ENCODE peak calls at places on chromosomes 5 and 9, in five cellular contexts. M is fibroblast of the aortic adventitia, Z is foreskin fibroblast, I is fibroblast of pulmonary artery, N is kidney epithelial cell. O is an unnamed sample.

GRCh38 chr5:140868721-140869554 is at the start of gene PCDHA11:
- DNase-seq in N (no peak), I (no peak), M (no peak), Z (no peak), O (no peak)

GRCh38 chr5:169978744-169979143 is 1.6 kb downstream of the INSYN2B start:
- DNase-seq in I (no peak), N (no peak), M (peak; percentile 22), Z (peak; percentile 21), O (no peak)

GRCh38 chr9:23492126-23493002 is 333.7 kb downstream of the ELAVL2 start:
- DNase-seq in I (peak; percentile 1), N (no peak), M (peak; percentile 54), Z (no peak), O (peak; percentile 12)

GRCh38 chr5:33439905-33440481 is 772 bp upstream of the TARS1 start:
- DNase-seq in N (no peak), I (no peak), M (no peak), Z (no peak), O (no peak)

GRCh38 chr9:130870491-130871381 is 25.9 kb downstream of the QRFP start:
- DNase-seq in I (no peak), N (no peak), Z (no peak), M (no peak), O (no peak)

GRCh38 chr5:173972844-173973613 is 15.9 kb upstream of the C5orf47 start:
- DNase-seq in I (peak; percentile 89), Z (peak; percentile 92), M (peak; percentile 88), N (peak; percentile 43), O (peak; percentile 64)

GRCh38 chr5:147509710-147510651 is at the start of gene DPYSL3:
- DNase-seq in I (peak; percentile 84), N (no peak), M (peak; percentile 84), Z (peak; percentile 88), O (no peak)

GRCh38 chr9:35756743-35757526 is 2.9 kb upstream of the MSMP start:
- DNase-seq in Z (peak; percentile 59), I (no peak), N (no peak), M (no peak), O (no peak)

GRCh38 chr9:6870650-6871477 is 113.1 kb downstream of the KDM4C start:
- DNase-seq in M (no peak), Z (no peak), I (no peak), N (no peak), O (no peak)

GRCh38 chr9:89781838-89782237 is 177.0 kb downstream of the GADD45G start:
- DNase-seq in I (no peak), Z (no peak), N (no peak), M (no peak), O (no peak)

GRCh38 chr5:102561894-102562760 is 63.3 kb upstream of the SLCO6A1 start:
- DNase-seq in M (peak; percentile 39), N (no peak), I (peak; percentile 21), Z (peak; percentile 17), O (no peak)

GRCh38 chr9:8429157-8429556 is 629.6 kb upstream of the DMAC1 start:
- DNase-seq in I (no peak), N (no peak), Z (no peak), M (no peak), O (no peak)

GRCh38 chr5:95114305-95114704 is 170.6 kb downstream of the MCTP1 start:
- DNase-seq in N (no peak), I (no peak), M (no peak), Z (no peak), O (no peak)

GRCh38 chr5:135999396-136000139 is 29.2 kb upstream of the TGFBI start:
- DNase-seq in Z (peak; percentile 76), M (peak; percentile 69), I (peak; percentile 82), N (peak; percentile 79), O (no peak)

GRCh38 chr5:144187699-144188294 is 17.1 kb downstream of the KCTD16 start:
- DNase-seq in Z (peak; percentile 95), I (peak; percentile 97), M (peak; percentile 98), N (peak; percentile 75), O (peak; percentile 93)

GRCh38 chr5:151718168-151718567 is 31.5 kb upstream of the SPARC start:
- DNase-seq in M (peak; percentile 78), Z (peak; percentile 88), N (no peak), I (no peak), O (no peak)

GRCh38 chr5:78747703-78748359 is 99.3 kb upstream of the LHFPL2 start:
- DNase-seq in M (peak; percentile 87), N (peak; percentile 37), Z (peak; percentile 85), I (peak; percentile 70), O (peak; percentile 82)

GRCh38 chr5:174312641-174313040 is 267.1 kb downstream of the NSG2 start:
- DNase-seq in M (no peak), I (no peak), Z (no peak), N (no peak), O (no peak)

GRCh38 chr9:36878161-36878560 is 155.9 kb downstream of the PAX5 start:
- DNase-seq in I (no peak), M (no peak), Z (no peak), N (no peak), O (no peak)

GRCh38 chr9:69433426-69433825 is 108.4 kb downstream of the ENTREP1 start:
- DNase-seq in Z (peak; percentile 68), M (no peak), N (no peak), I (no peak), O (no peak)

GRCh38 chr9:33311953-33312352 is 21.6 kb downstream of the NFX1 start:
- DNase-seq in I (no peak), N (no peak), M (no peak), Z (peak; percentile 43), O (no peak)

GRCh38 chr5:139828207-139828895 is 32.7 kb downstream of the PSD2 start:
- DNase-seq in I (no peak), Z (no peak), M (no peak), N (no peak), O (no peak)

GRCh38 chr5:68685861-68686260 is 408.0 kb upstream of the SLC30A5 start:
- DNase-seq in Z (peak; percentile 6), N (no peak), I (no peak), M (no peak), O (no peak)

GRCh38 chr9:134776080-134776796 is 104.4 kb upstream of the FCN2 start:
- DNase-seq in Z (no peak), N (no peak), M (peak; percentile 51), I (peak; percentile 23), O (no peak)

GRCh38 chr5:127031863-127032232 is 1.5 kb upstream of the MARCHF3 start:
- DNase-seq in Z (peak; percentile 67), M (no peak), N (no peak), I (no peak), O (no peak)

GRCh38 chr5:135313946-135314345 is 85.1 kb downstream of the MACROH2A1 start:
- DNase-seq in Z (no peak), M (no peak), I (no peak), N (no peak), O (no peak)

GRCh38 chr5:55593115-55593472 is 58.3 kb upstream of the PLPP1 start:
- DNase-seq in Z (no peak), M (no peak), I (no peak), N (no peak), O (no peak)

GRCh38 chr9:79390077-79390673 is 181.6 kb upstream of the TLE4 start:
- DNase-seq in M (no peak), I (no peak), Z (peak; percentile 77), N (no peak), O (no peak)

GRCh38 chr5:75091597-75091996 is 39.2 kb upstream of the GCNT4 start:
- DNase-seq in M (no peak), N (no peak), I (no peak), Z (peak; percentile 24), O (no peak)

GRCh38 chr5:177308740-177309139 is 3.0 kb downstream of the MXD3 start:
- DNase-seq in N (no peak), I (no peak), Z (no peak), M (no peak), O (no peak)

GRCh38 chr5:177309351-177310191 is 2.1 kb downstream of the MXD3 start:
- DNase-seq in Z (peak; percentile 81), I (peak; percentile 75), N (no peak), M (peak; percentile 65), O (peak; percentile 29)

GRCh38 chr5:177306674-177307543 is 3.3 kb downstream of the PRELID1 start:
- DNase-seq in I (peak; percentile 68), N (no peak), Z (no peak), M (no peak), O (no peak)

GRCh38 chr5:177310332-177310731 is 1.4 kb downstream of the MXD3 start:
- DNase-seq in N (no peak), Z (no peak), I (no peak), M (no peak), O (no peak)

DNA sequence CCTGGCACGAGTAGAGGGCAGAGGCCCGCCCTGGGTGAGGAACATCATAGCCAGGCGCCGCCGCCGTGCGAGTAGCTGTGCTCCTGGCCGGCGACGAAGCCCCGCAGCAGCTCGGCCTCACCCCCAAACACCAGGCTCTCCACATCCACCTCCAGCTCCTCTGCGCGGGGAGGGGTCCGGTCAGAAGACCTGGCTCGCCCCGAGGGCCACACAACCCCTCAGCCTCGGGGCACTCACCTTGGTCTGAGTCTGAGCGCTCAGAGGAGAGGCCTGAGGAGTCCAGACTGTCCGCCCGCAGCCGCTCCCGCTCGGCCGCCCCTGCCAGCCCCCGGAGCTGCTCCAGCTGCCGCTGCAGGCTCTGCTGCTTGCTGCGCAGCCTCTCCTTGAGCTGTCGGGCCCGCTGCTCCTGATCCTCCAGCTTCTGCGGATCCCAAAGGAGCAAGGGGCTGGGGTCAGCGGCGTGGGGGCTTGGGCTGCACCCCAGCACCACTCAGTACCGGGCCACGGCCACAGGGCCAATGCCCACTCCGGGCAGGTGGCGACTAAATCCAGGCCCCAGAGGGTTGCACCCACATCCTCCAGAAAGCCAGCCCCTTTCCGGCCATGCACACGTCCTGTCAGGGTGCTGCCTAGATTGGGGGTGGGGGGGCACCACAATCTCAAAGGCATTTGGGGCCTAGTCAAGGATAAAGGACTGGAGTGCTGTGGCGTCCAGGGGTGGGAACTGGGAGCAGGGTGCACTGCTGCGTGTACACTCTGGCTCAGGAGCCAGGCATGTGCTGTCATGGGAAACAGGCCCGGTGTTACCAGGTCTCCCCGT is 3.9 kb downstream of the MXD3 start:
- DNase-seq in Z (no peak), I (no peak), N (no peak), M (no peak), O (no peak)
- TF ChIP-seq CTCF in Z (no peak), I (no peak), N (no peak), M (no peak), O (no peak)

GRCh38 chr9:21558079-21558478 is 76.0 kb upstream of the IFNE start:
- DNase-seq in N (no peak), Z (no peak), I (no peak), M (peak; percentile 58), O (no peak)
- H3K4me3 ChIP-seq in N (peak overlapping the region; percentile 94), Z (peak overlapping the region; percentile 79), I (peak overlapping the region; percentile 62), M (peak overlapping the region; percentile 79), O (peak overlapping the region; percentile 84)

GRCh38 chr9:107190936-107191290 is 92.2 kb upstream of the RAD23B start:
- DNase-seq in M (no peak), N (no peak), Z (no peak), I (no peak), O (no peak)
- TF ChIP-seq CTCF in M (no peak), N (no peak), Z (no peak), I (no peak), O (no peak)

GRCh38 chr5:39422886-39423285 is 1.9 kb downstream of the DAB2 start:
- DNase-seq in Z (no peak), M (no peak), I (no peak), N (no peak), O (no peak)

GRCh38 chr5:39419830-39420229 is 5.0 kb downstream of the DAB2 start:
- DNase-seq in N (no peak), I (no peak), Z (no peak), M (peak; percentile 37), O (no peak)

GRCh38 chr5:39422036-39422606 is 2.7 kb downstream of the DAB2 start:
- DNase-seq in N (no peak), I (no peak), M (peak; percentile 18), Z (no peak), O (no peak)

GRCh38 chr5:39417979-39418378 is 6.8 kb downstream of the DAB2 start:
- DNase-seq in N (no peak), I (no peak), M (no peak), Z (no peak), O (no peak)

GRCh38 chr5:39420482-39421145 is 4.2 kb downstream of the DAB2 start:
- DNase-seq in N (no peak), Z (peak; percentile 95), I (peak; percentile 86), M (peak; percentile 92), O (peak; percentile 49)
- H3K4me3 ChIP-seq in N (no peak overlapping the region), Z (peak overlapping the region; percentile 89), I (peak overlapping the region; percentile 31), M (peak overlapping the region; percentile 89), O (peak overlapping the region; percentile 87)